ENCODE peak calls at places on chromosome 3, in seven cellular contexts. G is NCI-H345; W is CD4-positive, CD25-positive, alpha-beta regulatory T cell; N is NCI-H1417; X is coronary artery; E is upper lobe of right lung; S is NCI-H1092. C is an unnamed sample.

GRCh38 chr3:138234401-138235179 is 47.5 kb downstream of the ARMC8 start:
- DNase-seq in N (no peak), S (no peak), E (no peak), G (no peak), W (no peak), X (no peak), C (no peak)

GRCh38 chr3:123733805-123734526 is 149.1 kb upstream of the HACD2 start:
- DNase-seq in G (no peak), W (no peak), S (no peak), N (no peak), X (no peak), E (no peak), C (no peak)

GRCh38 chr3:98791341-98792325 is 28.5 kb downstream of the ST3GAL6 start:
- DNase-seq in S (no peak), W (no peak), G (no peak), E (no peak), N (no peak), X (no peak), C (no peak)

GRCh38 chr3:139101396-139101795 is 56.7 kb upstream of the PRR23C start:
- DNase-seq in G (peak; percentile 29), S (no peak), E (no peak), W (no peak), X (peak; percentile 43), N (peak; percentile 24), C (no peak)

GRCh38 chr3:145639207-145639606 is 521.8 kb downstream of the PLOD2 start:
- DNase-seq in S (no peak), W (no peak), E (no peak), X (no peak), G (no peak), N (no peak), C (no peak)

GRCh38 chr3:86794336-86795065 is 196.4 kb downstream of the VGLL3 start:
- DNase-seq in E (no peak), W (no peak), N (no peak), S (no peak), G (no peak), X (no peak), C (no peak)

GRCh38 chr3:52845691-52846426 is 11.0 kb upstream of the MUSTN1 start:
- DNase-seq in G (no peak), X (no peak), W (no peak), E (no peak), N (no peak), S (no peak), C (peak; percentile 19)

GRCh38 chr3:12405432-12406272 is 78.6 kb upstream of the TSEN2 start:
- DNase-seq in S (no peak), E (peak; percentile 87), N (no peak), G (no peak), W (no peak), X (peak; percentile 79), C (no peak)

GRCh38 chr3:35789039-35789438 is 149.7 kb downstream of the ARPP21 start:
- DNase-seq in G (no peak), X (no peak), W (no peak), E (no peak), S (no peak), N (no peak), C (no peak)

GRCh38 chr3:153073636-153074035 is 88.4 kb upstream of the RAP2B start:
- DNase-seq in G (no peak), N (no peak), X (no peak), E (no peak), S (no peak), W (no peak), C (no peak)

GRCh38 chr3:116083686-116084085 is 361.6 kb downstream of the LSAMP start:
- DNase-seq in X (no peak), E (no peak), W (no peak), G (no peak), S (no peak), N (no peak), C (no peak)

GRCh38 chr3:73213906-73214305 is 152.4 kb downstream of the EBLN2 start:
- DNase-seq in W (no peak), X (no peak), N (no peak), S (no peak), E (no peak), G (no peak), C (no peak)

GRCh38 chr3:178966299-178967183 is 105.1 kb downstream of the ZMAT3 start:
- DNase-seq in S (no peak), W (no peak), E (no peak), X (no peak), N (peak; percentile 52), G (peak; percentile 25), C (no peak)

GRCh38 chr3:72413228-72413627 is 435.0 kb downstream of the SHQ1 start:
- DNase-seq in S (no peak), G (no peak), N (no peak), X (no peak), E (no peak), W (no peak), C (no peak)

GRCh38 chr3:142467738-142468137 is 19.9 kb upstream of the XRN1 start:
- DNase-seq in E (no peak), S (no peak), N (no peak), W (no peak), X (no peak), G (no peak), C (no peak)

GRCh38 chr3:111582114-111582461 is 13.1 kb downstream of the ZBED2 start:
- DNase-seq in X (no peak), E (no peak), S (no peak), N (no peak), G (no peak), W (no peak), C (no peak)

GRCh38 chr3:65168547-65168946 is 480.7 kb upstream of the ADAMTS9 start:
- DNase-seq in G (no peak), S (no peak), N (no peak), W (no peak), E (no peak), X (no peak), C (no peak)

GRCh38 chr3:152176241-152176640 is 92.5 kb upstream of the MBNL1 start:
- DNase-seq in N (no peak), S (no peak), E (no peak), X (no peak), G (no peak), W (no peak), C (no peak)

GRCh38 chr3:16647668-16648067 is 42.4 kb upstream of the DAZL start:
- DNase-seq in N (no peak), X (no peak), S (no peak), G (no peak), W (no peak), E (no peak), C (no peak)

GRCh38 chr3:139127101-139127500 is 82.4 kb upstream of the PRR23C start:
- DNase-seq in W (no peak), S (no peak), E (no peak), G (no peak), N (no peak), X (no peak), C (no peak)

GRCh38 chr3:104437131-104437750 is 929.5 kb upstream of the ALCAM start:
- DNase-seq in G (no peak), N (no peak), X (no peak), S (no peak), E (no peak), W (no peak), C (no peak)

GRCh38 chr3:194397757-194398312 is 1.2 kb downstream of the GP5 start:
- DNase-seq in G (no peak), W (no peak), N (no peak), X (no peak), S (no peak), E (peak; percentile 61), C (peak; percentile 12)

GRCh38 chr3:197528190-197528589 is 27.6 kb downstream of the BDH1 start:
- DNase-seq in G (no peak), E (no peak), S (no peak), N (no peak), W (no peak), X (no peak), C (no peak)

GRCh38 chr3:70740872-70741271 is 428.4 kb upstream of the MDFIC2 start:
- DNase-seq in E (no peak), S (no peak), N (peak; percentile 17), G (no peak), X (no peak), W (no peak), C (no peak)

GRCh38 chr3:36765104-36765503 is 751 bp upstream of the DCLK3 start:
- DNase-seq in N (no peak), W (no peak), X (no peak), G (no peak), S (no peak), E (no peak), C (no peak)